ENCODE peak calls at places on chromosomes 4 and X, in six cellular contexts. One of them, this sample, is unnamed.

GRCh38 chr4:187478292-187479205 is 517.0 kb upstream of the ZFP42 start:
- DNase-seq in SK-N-SH: no peak
- DNase-seq in HepG2: no peak
- DNase-seq in HCT116: no peak
- DNase-seq in K562: no peak
- DNase-seq in GM12878: no peak
- DNase-seq in this sample: no peak

GRCh38 chrX:18565727-18566126 is 106.2 kb downstream of the RS1 start:
- DNase-seq in HCT116: no peak
- DNase-seq in HepG2: no peak
- DNase-seq in K562: no peak
- DNase-seq in SK-N-SH: no peak
- DNase-seq in GM12878: no peak
- DNase-seq in this sample: no peak

GRCh38 chrX:153735274-153735673 is 10.6 kb downstream of the ABCD1 start:
- DNase-seq in K562: no peak
- DNase-seq in GM12878: no peak
- DNase-seq in HepG2: no peak
- DNase-seq in HCT116: no peak
- DNase-seq in SK-N-SH: no peak
- DNase-seq in this sample: no peak

GRCh38 chr4:103934178-103934789 is 214.5 kb upstream of the TACR3 start:
- DNase-seq in HCT116: peak
- DNase-seq in SK-N-SH: peak
- DNase-seq in GM12878: no peak
- DNase-seq in K562: peak
- DNase-seq in HepG2: peak
- DNase-seq in this sample: peak

GRCh38 chrX:7586126-7586525 is 256.8 kb upstream of the VCX start:
- DNase-seq in HepG2: peak
- DNase-seq in SK-N-SH: peak
- DNase-seq in K562: no peak
- DNase-seq in HCT116: no peak
- DNase-seq in GM12878: no peak
- DNase-seq in this sample: peak

GRCh38 chr4:21593268-21594002 is 355.1 kb downstream of the KCNIP4 start:
- DNase-seq in HCT116: no peak
- DNase-seq in K562: no peak
- DNase-seq in SK-N-SH: peak
- DNase-seq in GM12878: no peak
- DNase-seq in HepG2: no peak
- DNase-seq in this sample: no peak

GRCh38 chr4:123640271-123640670 is 243.7 kb downstream of the SPRY1 start:
- DNase-seq in SK-N-SH: no peak
- DNase-seq in K562: no peak
- DNase-seq in GM12878: no peak
- DNase-seq in HepG2: no peak
- DNase-seq in HCT116: no peak
- DNase-seq in this sample: no peak

GRCh38 chrX:145213504-145213903 is 33.8 kb upstream of the SPANXN1 start:
- DNase-seq in K562: peak
- DNase-seq in HCT116: no peak
- DNase-seq in GM12878: no peak
- DNase-seq in HepG2: no peak
- DNase-seq in SK-N-SH: peak
- DNase-seq in this sample: no peak

GRCh38 chr4:79297029-79297428 is 28.8 kb downstream of the NAA11 start:
- DNase-seq in GM12878: no peak
- DNase-seq in K562: no peak
- DNase-seq in HCT116: no peak
- DNase-seq in SK-N-SH: no peak
- DNase-seq in HepG2: no peak
- DNase-seq in this sample: no peak

GRCh38 chrX:11105080-11105479 is 6.1 kb upstream of the HCCS start:
- DNase-seq in SK-N-SH: no peak
- DNase-seq in HepG2: no peak
- DNase-seq in GM12878: no peak
- DNase-seq in HCT116: no peak
- DNase-seq in K562: peak
- DNase-seq in this sample: no peak

GRCh38 chr4:3489451-3489962 is 26.4 kb downstream of the DOK7 start:
- DNase-seq in HepG2: no peak
- DNase-seq in SK-N-SH: peak
- DNase-seq in GM12878: no peak
- DNase-seq in K562: no peak
- DNase-seq in HCT116: no peak
- DNase-seq in this sample: no peak

GRCh38 chrX:139930923-139931645 is 1.8 kb downstream of the ATP11C start:
- DNase-seq in K562: peak
- DNase-seq in GM12878: no peak
- DNase-seq in SK-N-SH: peak
- DNase-seq in HepG2: peak
- DNase-seq in HCT116: no peak
- DNase-seq in this sample: peak

GRCh38 chr4:170089274-170089742 is 448 bp downstream of the AADAT start:
- DNase-seq in HCT116: no peak
- DNase-seq in GM12878: no peak
- DNase-seq in SK-N-SH: peak
- DNase-seq in HepG2: peak
- DNase-seq in K562: no peak
- DNase-seq in this sample: no peak

GRCh38 chrX:154986826-154987575 is 35.5 kb downstream of the F8 start:
- DNase-seq in HCT116: no peak
- DNase-seq in K562: no peak
- DNase-seq in GM12878: no peak
- DNase-seq in SK-N-SH: no peak
- DNase-seq in HepG2: no peak
- DNase-seq in this sample: no peak

GRCh38 chr4:184896868-184897715 is 71.3 kb upstream of the ACSL1 start:
- DNase-seq in HCT116: no peak
- DNase-seq in SK-N-SH: no peak
- DNase-seq in GM12878: no peak
- DNase-seq in K562: no peak
- DNase-seq in HepG2: peak
- DNase-seq in this sample: no peak

GRCh38 chr4:81724925-81725329 is 253.2 kb upstream of the RASGEF1B start:
- DNase-seq in HCT116: no peak
- DNase-seq in K562: no peak
- DNase-seq in HepG2: peak
- DNase-seq in GM12878: peak
- DNase-seq in SK-N-SH: no peak
- DNase-seq in this sample: no peak

GRCh38 chrX:25017667-25018247 is 2.0 kb upstream of the ARX start:
- DNase-seq in GM12878: no peak
- DNase-seq in HepG2: no peak
- DNase-seq in SK-N-SH: peak
- DNase-seq in K562: no peak
- DNase-seq in HCT116: no peak
- DNase-seq in this sample: no peak

GRCh38 chr4:101753702-101754101 is 36.8 kb upstream of the BANK1 start:
- DNase-seq in GM12878: no peak
- DNase-seq in HCT116: no peak
- DNase-seq in SK-N-SH: no peak
- DNase-seq in HepG2: no peak
- DNase-seq in K562: no peak
- DNase-seq in this sample: no peak

GRCh38 chrX:120617996-120618630 is 11.7 kb downstream of the C1GALT1C1 start:
- DNase-seq in GM12878: no peak
- DNase-seq in SK-N-SH: no peak
- DNase-seq in K562: no peak
- DNase-seq in HepG2: no peak
- DNase-seq in HCT116: no peak
- DNase-seq in this sample: no peak

GRCh38 chrX:119417842-119418241 is 18.7 kb downstream of the SLC25A43 start:
- DNase-seq in SK-N-SH: no peak
- DNase-seq in GM12878: no peak
- DNase-seq in K562: no peak
- DNase-seq in HCT116: no peak
- DNase-seq in HepG2: peak
- DNase-seq in this sample: no peak
- TF ChIP-seq JUND in SK-N-SH: no peak
- TF ChIP-seq JUND in GM12878: no peak
- TF ChIP-seq JUND in K562: no peak
- TF ChIP-seq JUND in HCT116: no peak
- TF ChIP-seq JUND in HepG2: no peak
- TF ChIP-seq JUND in this sample: no peak

GRCh38 chr4:119025440-119025839 is 110.2 kb upstream of the MYOZ2 start:
- DNase-seq in GM12878: no peak
- DNase-seq in HepG2: no peak
- DNase-seq in HCT116: peak
- DNase-seq in SK-N-SH: no peak
- DNase-seq in K562: no peak
- DNase-seq in this sample: no peak

GRCh38 chr4:119024102-119024501 is 111.5 kb upstream of the MYOZ2 start:
- DNase-seq in GM12878: no peak
- DNase-seq in SK-N-SH: no peak
- DNase-seq in K562: no peak
- DNase-seq in HCT116: no peak
- DNase-seq in HepG2: no peak
- DNase-seq in this sample: no peak

GRCh38 chr4:119017634-119018033 is 118.0 kb upstream of the MYOZ2 start:
- DNase-seq in SK-N-SH: no peak
- DNase-seq in K562: no peak
- DNase-seq in GM12878: no peak
- DNase-seq in HCT116: no peak
- DNase-seq in HepG2: no peak
- DNase-seq in this sample: no peak

GRCh38 chr4:119016636-119017035 is 119.0 kb upstream of the MYOZ2 start:
- DNase-seq in SK-N-SH: no peak
- DNase-seq in GM12878: no peak
- DNase-seq in HCT116: no peak
- DNase-seq in K562: no peak
- DNase-seq in HepG2: no peak
- DNase-seq in this sample: no peak

DNA sequence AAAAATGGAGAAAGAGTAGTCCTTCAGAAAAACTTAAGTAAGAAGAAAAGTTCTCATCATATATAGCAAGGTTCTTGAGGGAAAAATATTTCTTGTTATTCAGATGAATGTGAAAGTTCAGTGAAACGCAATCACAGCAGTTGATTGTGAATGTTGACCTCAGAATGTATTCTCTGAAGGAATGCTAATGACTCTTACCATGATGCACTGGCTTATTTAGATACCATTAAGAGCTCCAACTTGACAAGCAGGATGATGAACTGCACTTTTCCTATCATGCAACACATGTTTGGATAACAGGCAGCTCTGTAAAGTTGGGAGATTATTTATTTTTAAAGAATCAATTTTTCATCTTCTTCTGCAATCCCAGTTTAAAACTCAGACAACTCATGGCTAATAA is 115.5 kb upstream of the MYOZ2 start:
- DNase-seq in GM12878: no peak
- DNase-seq in HCT116: no peak
- DNase-seq in HepG2: no peak
- DNase-seq in K562: no peak
- DNase-seq in SK-N-SH: no peak
- DNase-seq in this sample: no peak
- TF ChIP-seq JUND in GM12878: no peak
- TF ChIP-seq JUND in HCT116: no peak
- TF ChIP-seq JUND in HepG2: no peak
- TF ChIP-seq JUND in K562: no peak
- TF ChIP-seq JUND in SK-N-SH: no peak
- TF ChIP-seq JUND in this sample: no peak

GRCh38 chr4:176377705-176378302 is 58.0 kb downstream of the SPCS3 start:
- DNase-seq in SK-N-SH: peak
- DNase-seq in GM12878: no peak
- DNase-seq in HepG2: no peak
- DNase-seq in K562: no peak
- DNase-seq in HCT116: peak
- DNase-seq in this sample: peak

GRCh38 chr4:176387571-176387970 is 67.8 kb downstream of the SPCS3 start:
- DNase-seq in SK-N-SH: no peak
- DNase-seq in GM12878: no peak
- DNase-seq in HCT116: no peak
- DNase-seq in HepG2: no peak
- DNase-seq in K562: no peak
- DNase-seq in this sample: no peak

GRCh38 chr4:176385601-176386000 is 65.8 kb downstream of the SPCS3 start:
- DNase-seq in SK-N-SH: no peak
- DNase-seq in HepG2: no peak
- DNase-seq in GM12878: no peak
- DNase-seq in K562: no peak
- DNase-seq in HCT116: no peak
- DNase-seq in this sample: no peak

GRCh38 chr4:176380352-176381157 is 60.8 kb downstream of the SPCS3 start:
- DNase-seq in HCT116: no peak
- DNase-seq in K562: no peak
- DNase-seq in SK-N-SH: no peak
- DNase-seq in HepG2: no peak
- DNase-seq in GM12878: no peak
- DNase-seq in this sample: peak

DNA sequence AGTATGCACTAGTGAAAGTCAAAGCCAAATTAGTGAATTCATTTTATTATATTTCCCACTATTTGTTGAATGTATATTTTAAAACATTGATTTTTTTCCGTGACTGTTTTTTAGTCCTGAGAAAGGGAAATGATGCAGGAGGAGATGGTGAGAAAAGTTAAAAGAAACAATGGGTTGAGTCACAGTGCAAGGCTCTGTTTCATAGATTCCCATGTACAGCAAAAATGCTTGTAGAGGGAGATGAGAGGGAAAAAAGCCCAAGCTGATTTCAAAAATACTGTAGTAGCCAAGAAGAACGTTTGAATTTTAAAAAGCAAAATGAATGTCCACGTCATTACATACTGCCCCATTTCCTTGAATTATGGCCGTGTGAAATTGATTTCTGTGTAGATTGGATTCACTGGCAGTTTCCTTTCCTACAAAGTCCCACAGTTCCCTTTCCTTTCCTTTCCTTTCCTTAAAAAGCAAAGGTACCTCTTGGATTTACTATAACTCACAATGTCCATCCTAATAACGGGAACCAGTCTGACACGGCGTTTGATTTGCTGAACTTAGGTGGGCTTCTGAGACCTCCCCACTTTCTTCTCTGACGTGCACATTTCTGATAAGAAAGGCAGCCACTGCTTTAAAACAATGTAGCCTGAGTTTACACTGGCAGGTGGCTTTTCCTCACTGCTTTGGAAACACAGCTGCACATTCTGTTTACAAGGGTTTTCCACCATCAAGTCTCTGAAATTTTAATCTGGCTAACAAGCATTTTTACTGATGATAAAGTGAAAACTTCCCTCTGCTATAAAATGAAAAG is 63.7 kb downstream of the SPCS3 start:
- DNase-seq in HepG2: no peak
- DNase-seq in HCT116: no peak
- DNase-seq in K562: no peak
- DNase-seq in SK-N-SH: no peak
- DNase-seq in GM12878: no peak
- DNase-seq in this sample: no peak
- TF ChIP-seq JUND in HepG2: no peak
- TF ChIP-seq JUND in HCT116: no peak
- TF ChIP-seq JUND in K562: no peak
- TF ChIP-seq JUND in SK-N-SH: no peak
- TF ChIP-seq JUND in GM12878: no peak
- TF ChIP-seq JUND in this sample: no peak

DNA sequence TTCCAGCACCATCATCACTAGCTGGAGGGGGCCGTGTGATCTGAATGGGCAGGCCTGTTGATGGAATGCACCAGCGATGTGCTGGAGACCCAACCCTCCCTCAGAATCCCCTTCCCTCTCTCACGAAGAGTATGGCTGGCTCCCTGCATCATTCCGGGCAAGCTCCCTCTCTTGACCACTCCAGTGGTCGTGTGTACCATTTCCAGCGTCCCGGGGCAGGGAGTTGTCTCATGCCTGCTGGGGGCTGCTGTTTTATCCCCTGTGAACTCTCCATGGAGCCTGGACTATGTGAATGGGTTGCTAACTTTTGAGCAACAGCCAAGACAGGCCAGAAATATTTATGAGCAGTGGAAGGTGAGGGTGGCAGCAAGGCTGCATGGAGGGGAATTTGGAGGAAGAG is 8.1 kb downstream of the CSAG1 start:
- DNase-seq in K562: no peak
- DNase-seq in HCT116: no peak
- DNase-seq in HepG2: no peak
- DNase-seq in SK-N-SH: no peak
- DNase-seq in GM12878: no peak
- DNase-seq in this sample: no peak
- TF ChIP-seq JUND in K562: no peak
- TF ChIP-seq JUND in HCT116: no peak
- TF ChIP-seq JUND in HepG2: no peak
- TF ChIP-seq JUND in SK-N-SH: no peak
- TF ChIP-seq JUND in GM12878: no peak
- TF ChIP-seq JUND in this sample: no peak

This sample was measured in T47D.